ENCODE peak calls at places on chromosomes 6 and 20, in five cellular contexts. One of them, this sample, is unnamed.

GRCh38 chr6:347232-347631 is 44.3 kb upstream of the IRF4 start:
- DNase-seq in pancreas: no peak
- DNase-seq in AG08395: no peak
- DNase-seq in psoas muscle: no peak
- DNase-seq in activated T-helper 1 cell treated with anti-CD3 and anti-CD28 coated beads, Interleukin-2, amount 50 U/mL, for 16 hours: no peak
- DNase-seq in this sample: no peak

GRCh38 chr6:164178933-164179332 is 764.4 kb downstream of the QKI start:
- DNase-seq in pancreas: no peak
- DNase-seq in AG08395: no peak
- DNase-seq in activated T-helper 1 cell treated with anti-CD3 and anti-CD28 coated beads, Interleukin-2, amount 50 U/mL, for 16 hours: no peak
- DNase-seq in psoas muscle: no peak
- DNase-seq in this sample: no peak

GRCh38 chr20:49136817-49137571 is 51.1 kb downstream of the STAU1 start:
- DNase-seq in pancreas: no peak
- DNase-seq in AG08395: no peak
- DNase-seq in psoas muscle: no peak
- DNase-seq in activated T-helper 1 cell treated with anti-CD3 and anti-CD28 coated beads, Interleukin-2, amount 50 U/mL, for 16 hours: no peak
- DNase-seq in this sample: no peak

GRCh38 chr6:63537126-63537958 is 34.9 kb upstream of the LOC128125822 start:
- DNase-seq in AG08395: no peak
- DNase-seq in psoas muscle: no peak
- DNase-seq in pancreas: no peak
- DNase-seq in activated T-helper 1 cell treated with anti-CD3 and anti-CD28 coated beads, Interleukin-2, amount 50 U/mL, for 16 hours: no peak
- DNase-seq in this sample: no peak

GRCh38 chr6:112863753-112864152 is 516.6 kb downstream of the RFPL4B start:
- DNase-seq in activated T-helper 1 cell treated with anti-CD3 and anti-CD28 coated beads, Interleukin-2, amount 50 U/mL, for 16 hours: no peak
- DNase-seq in AG08395: no peak
- DNase-seq in psoas muscle: no peak
- DNase-seq in pancreas: no peak
- DNase-seq in this sample: no peak

GRCh38 chr6:71248306-71248705 is 40.3 kb upstream of the OGFRL1 start:
- DNase-seq in pancreas: no peak
- DNase-seq in psoas muscle: no peak
- DNase-seq in AG08395: peak; percentile 45
- DNase-seq in activated T-helper 1 cell treated with anti-CD3 and anti-CD28 coated beads, Interleukin-2, amount 50 U/mL, for 16 hours: no peak
- DNase-seq in this sample: no peak

GRCh38 chr20:18857640-18858039 is 44.1 kb downstream of the SCP2D1 start:
- DNase-seq in psoas muscle: no peak
- DNase-seq in activated T-helper 1 cell treated with anti-CD3 and anti-CD28 coated beads, Interleukin-2, amount 50 U/mL, for 16 hours: no peak
- DNase-seq in pancreas: no peak
- DNase-seq in AG08395: peak; percentile 17
- DNase-seq in this sample: no peak

GRCh38 chr20:40844285-40844684 is 155.2 kb upstream of the MAFB start:
- DNase-seq in psoas muscle: no peak
- DNase-seq in pancreas: no peak
- DNase-seq in AG08395: no peak
- DNase-seq in activated T-helper 1 cell treated with anti-CD3 and anti-CD28 coated beads, Interleukin-2, amount 50 U/mL, for 16 hours: no peak
- DNase-seq in this sample: no peak

GRCh38 chr20:667351-668034 is 8.1 kb downstream of the SCRT2 start:
- DNase-seq in activated T-helper 1 cell treated with anti-CD3 and anti-CD28 coated beads, Interleukin-2, amount 50 U/mL, for 16 hours: peak; percentile 25
- DNase-seq in AG08395: peak; percentile 61
- DNase-seq in pancreas: no peak
- DNase-seq in psoas muscle: peak; percentile 82
- DNase-seq in this sample: peak; percentile 23

GRCh38 chr6:14724546-14724945 is 521.3 kb upstream of the JARID2 start:
- DNase-seq in activated T-helper 1 cell treated with anti-CD3 and anti-CD28 coated beads, Interleukin-2, amount 50 U/mL, for 16 hours: no peak
- DNase-seq in AG08395: no peak
- DNase-seq in pancreas: no peak
- DNase-seq in psoas muscle: no peak
- DNase-seq in this sample: no peak

This sample was measured in stimulated activated CD4-positive, alpha-beta T cell treated with anti-CD3 and anti-CD28 coated beads, Interleukin-1b, Interleukin-23, amount 100 ng/mL, for 1 hour.